ENCODE peak calls at places on chromosomes 13 and 19, in ten cellular contexts. One of them, this sample, is unnamed.

GRCh38 chr13:108573455-108573854 is 56.0 kb upstream of the MYO16 start:
- DNase-seq in neural crest cell: no peak
- DNase-seq in colonic mucosa: no peak
- DNase-seq in lung: no peak
- DNase-seq in MCF 10A: no peak
- DNase-seq in ascending aorta: no peak
- DNase-seq in CD4-positive, alpha-beta T cell: no peak
- DNase-seq in cardiac fibroblast: no peak
- DNase-seq in kidney: no peak
- DNase-seq in type B pancreatic cell: no peak
- DNase-seq in this sample: no peak

GRCh38 chr19:45164577-45165335 is 4.0 kb upstream of the NKPD1 start:
- DNase-seq in type B pancreatic cell: no peak
- DNase-seq in kidney: peak; percentile 81
- DNase-seq in colonic mucosa: peak; percentile 75
- DNase-seq in ascending aorta: no peak
- DNase-seq in lung: peak; percentile 76
- DNase-seq in cardiac fibroblast: peak; percentile 85
- DNase-seq in CD4-positive, alpha-beta T cell: peak; percentile 32
- DNase-seq in MCF 10A: peak; percentile 95
- DNase-seq in neural crest cell: no peak
- DNase-seq in this sample: peak; percentile 87

GRCh38 chr19:55353803-55354697 is 469 bp downstream of the COX6B2 start:
- DNase-seq in type B pancreatic cell: peak; percentile 75
- DNase-seq in MCF 10A: no peak
- DNase-seq in CD4-positive, alpha-beta T cell: peak; percentile 57
- DNase-seq in neural crest cell: no peak
- DNase-seq in cardiac fibroblast: peak; percentile 62
- DNase-seq in kidney: peak; percentile 91
- DNase-seq in ascending aorta: no peak
- DNase-seq in lung: no peak
- DNase-seq in colonic mucosa: peak; percentile 84
- DNase-seq in this sample: peak; percentile 84

GRCh38 chr13:113216165-113217056 is 7.0 kb downstream of the CUL4A start:
- DNase-seq in ascending aorta: no peak
- DNase-seq in MCF 10A: peak; percentile 83
- DNase-seq in CD4-positive, alpha-beta T cell: no peak
- DNase-seq in lung: peak; percentile 73
- DNase-seq in type B pancreatic cell: no peak
- DNase-seq in cardiac fibroblast: peak; percentile 71
- DNase-seq in kidney: no peak
- DNase-seq in colonic mucosa: peak; percentile 40
- DNase-seq in neural crest cell: no peak
- DNase-seq in this sample: peak; percentile 20

GRCh38 chr19:30666301-30666803 is 294.2 kb downstream of the ZNF536 start:
- DNase-seq in lung: no peak
- DNase-seq in colonic mucosa: peak; percentile 41
- DNase-seq in cardiac fibroblast: peak; percentile 35
- DNase-seq in CD4-positive, alpha-beta T cell: peak; percentile 29
- DNase-seq in kidney: no peak
- DNase-seq in ascending aorta: no peak
- DNase-seq in type B pancreatic cell: peak; percentile 77
- DNase-seq in MCF 10A: peak; percentile 44
- DNase-seq in neural crest cell: peak; percentile 78
- DNase-seq in this sample: peak; percentile 56

GRCh38 chr13:83940742-83941141 is 58.5 kb upstream of the SLITRK1 start:
- DNase-seq in type B pancreatic cell: no peak
- DNase-seq in MCF 10A: peak; percentile 78
- DNase-seq in cardiac fibroblast: peak; percentile 4
- DNase-seq in ascending aorta: no peak
- DNase-seq in kidney: no peak
- DNase-seq in colonic mucosa: no peak
- DNase-seq in CD4-positive, alpha-beta T cell: no peak
- DNase-seq in lung: no peak
- DNase-seq in neural crest cell: no peak
- DNase-seq in this sample: no peak

GRCh38 chr13:19984430-19985218 is 26.1 kb downstream of the ZMYM2 start:
- DNase-seq in kidney: no peak
- DNase-seq in lung: no peak
- DNase-seq in neural crest cell: no peak
- DNase-seq in ascending aorta: no peak
- DNase-seq in MCF 10A: peak; percentile 38
- DNase-seq in cardiac fibroblast: peak; percentile 73
- DNase-seq in type B pancreatic cell: no peak
- DNase-seq in CD4-positive, alpha-beta T cell: no peak
- DNase-seq in colonic mucosa: no peak
- DNase-seq in this sample: no peak

GRCh38 chr19:2977686-2978466 is 512 bp downstream of the TLE6 start:
- DNase-seq in colonic mucosa: peak; percentile 47
- DNase-seq in kidney: no peak
- DNase-seq in ascending aorta: no peak
- DNase-seq in type B pancreatic cell: no peak
- DNase-seq in cardiac fibroblast: peak; percentile 16
- DNase-seq in lung: no peak
- DNase-seq in MCF 10A: peak; percentile 23
- DNase-seq in neural crest cell: no peak
- DNase-seq in CD4-positive, alpha-beta T cell: no peak
- DNase-seq in this sample: no peak

GRCh38 chr13:50733392-50733791 is 110.1 kb downstream of the DLEU7 start:
- DNase-seq in colonic mucosa: no peak
- DNase-seq in kidney: no peak
- DNase-seq in ascending aorta: no peak
- DNase-seq in CD4-positive, alpha-beta T cell: no peak
- DNase-seq in lung: no peak
- DNase-seq in neural crest cell: no peak
- DNase-seq in MCF 10A: no peak
- DNase-seq in cardiac fibroblast: no peak
- DNase-seq in type B pancreatic cell: no peak
- DNase-seq in this sample: no peak

GRCh38 chr13:107734891-107735620 is 480.3 kb downstream of the LIG4 start:
- DNase-seq in type B pancreatic cell: no peak
- DNase-seq in CD4-positive, alpha-beta T cell: no peak
- DNase-seq in lung: no peak
- DNase-seq in MCF 10A: no peak
- DNase-seq in neural crest cell: no peak
- DNase-seq in kidney: no peak
- DNase-seq in cardiac fibroblast: no peak
- DNase-seq in colonic mucosa: no peak
- DNase-seq in ascending aorta: no peak
- DNase-seq in this sample: no peak

GRCh38 chr19:7520131-7521051 is 2.0 kb upstream of the MCOLN1 start:
- DNase-seq in MCF 10A: no peak
- DNase-seq in cardiac fibroblast: no peak
- DNase-seq in lung: no peak
- DNase-seq in CD4-positive, alpha-beta T cell: no peak
- DNase-seq in type B pancreatic cell: no peak
- DNase-seq in ascending aorta: no peak
- DNase-seq in neural crest cell: no peak
- DNase-seq in kidney: peak; percentile 76
- DNase-seq in colonic mucosa: no peak
- DNase-seq in this sample: no peak

DNA sequence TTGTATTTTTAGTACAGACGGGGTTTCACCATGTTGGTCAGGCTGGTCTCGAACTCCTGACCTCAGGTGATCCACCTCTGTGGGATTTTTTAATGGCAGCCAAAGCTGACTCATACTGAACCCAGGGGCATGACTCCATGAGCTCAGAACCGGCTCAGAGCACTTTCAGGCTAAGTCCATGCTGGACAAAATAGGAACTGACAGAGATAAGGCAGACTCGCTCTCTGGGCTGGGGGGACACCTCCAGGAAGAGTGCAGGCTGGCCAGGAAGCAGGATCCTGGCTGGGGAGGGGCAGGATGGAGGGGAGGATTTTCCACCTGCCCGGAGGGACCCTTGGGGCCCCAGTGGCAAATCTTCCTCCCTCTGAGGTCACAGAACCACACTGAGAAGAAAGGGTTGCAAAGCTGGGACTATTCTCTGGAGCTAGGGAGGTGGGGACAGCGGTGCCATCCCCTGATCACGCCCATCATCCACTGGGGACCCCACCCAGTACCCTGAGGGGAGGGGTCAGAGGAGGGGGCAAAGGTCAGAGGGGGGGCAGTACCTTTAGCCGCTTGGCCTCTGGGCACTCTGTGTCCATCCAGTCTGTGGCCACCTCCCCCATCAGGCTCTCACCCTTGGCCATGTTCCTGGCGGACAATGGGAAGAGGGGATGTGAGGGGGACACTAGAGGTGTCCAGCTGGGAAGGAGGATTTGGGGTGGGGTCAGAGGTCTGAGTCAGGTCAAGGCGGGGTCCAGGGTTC is 31.1 kb downstream of the NOTCH3 start:
- DNase-seq in kidney: no peak
- DNase-seq in neural crest cell: no peak
- DNase-seq in colonic mucosa: no peak
- DNase-seq in CD4-positive, alpha-beta T cell: no peak
- DNase-seq in MCF 10A: no peak
- DNase-seq in ascending aorta: no peak
- DNase-seq in cardiac fibroblast: no peak
- DNase-seq in lung: no peak
- DNase-seq in type B pancreatic cell: no peak
- DNase-seq in this sample: no peak
- TF ChIP-seq CTCF in kidney: no peak
- TF ChIP-seq CTCF in neural crest cell: no peak
- TF ChIP-seq CTCF in colonic mucosa: no peak
- TF ChIP-seq CTCF in CD4-positive, alpha-beta T cell: no peak
- TF ChIP-seq CTCF in MCF 10A: no peak
- TF ChIP-seq CTCF in ascending aorta: no peak
- TF ChIP-seq CTCF in cardiac fibroblast: no peak
- TF ChIP-seq CTCF in lung: no peak
- TF ChIP-seq CTCF in type B pancreatic cell: no peak
- TF ChIP-seq CTCF in this sample: no peak

GRCh38 chr19:18831524-18832330 is at the start of gene UPF1:
- DNase-seq in colonic mucosa: peak; percentile 97
- DNase-seq in lung: peak; percentile 94
- DNase-seq in neural crest cell: peak; percentile 93
- DNase-seq in CD4-positive, alpha-beta T cell: peak; percentile 97
- DNase-seq in type B pancreatic cell: peak; percentile 95
- DNase-seq in ascending aorta: peak; percentile 27
- DNase-seq in kidney: peak; percentile 98
- DNase-seq in cardiac fibroblast: peak; percentile 93
- DNase-seq in MCF 10A: peak; percentile 90
- DNase-seq in this sample: peak; percentile 93
- TF ChIP-seq CTCF in colonic mucosa: no peak
- TF ChIP-seq CTCF in lung: no peak
- TF ChIP-seq CTCF in neural crest cell: peak; percentile 26
- TF ChIP-seq CTCF in CD4-positive, alpha-beta T cell: no peak
- TF ChIP-seq CTCF in type B pancreatic cell: peak; percentile 43
- TF ChIP-seq CTCF in ascending aorta: no peak
- TF ChIP-seq CTCF in kidney: no peak
- TF ChIP-seq CTCF in cardiac fibroblast: no peak
- TF ChIP-seq CTCF in MCF 10A: no peak
- TF ChIP-seq CTCF in this sample: no peak

DNA sequence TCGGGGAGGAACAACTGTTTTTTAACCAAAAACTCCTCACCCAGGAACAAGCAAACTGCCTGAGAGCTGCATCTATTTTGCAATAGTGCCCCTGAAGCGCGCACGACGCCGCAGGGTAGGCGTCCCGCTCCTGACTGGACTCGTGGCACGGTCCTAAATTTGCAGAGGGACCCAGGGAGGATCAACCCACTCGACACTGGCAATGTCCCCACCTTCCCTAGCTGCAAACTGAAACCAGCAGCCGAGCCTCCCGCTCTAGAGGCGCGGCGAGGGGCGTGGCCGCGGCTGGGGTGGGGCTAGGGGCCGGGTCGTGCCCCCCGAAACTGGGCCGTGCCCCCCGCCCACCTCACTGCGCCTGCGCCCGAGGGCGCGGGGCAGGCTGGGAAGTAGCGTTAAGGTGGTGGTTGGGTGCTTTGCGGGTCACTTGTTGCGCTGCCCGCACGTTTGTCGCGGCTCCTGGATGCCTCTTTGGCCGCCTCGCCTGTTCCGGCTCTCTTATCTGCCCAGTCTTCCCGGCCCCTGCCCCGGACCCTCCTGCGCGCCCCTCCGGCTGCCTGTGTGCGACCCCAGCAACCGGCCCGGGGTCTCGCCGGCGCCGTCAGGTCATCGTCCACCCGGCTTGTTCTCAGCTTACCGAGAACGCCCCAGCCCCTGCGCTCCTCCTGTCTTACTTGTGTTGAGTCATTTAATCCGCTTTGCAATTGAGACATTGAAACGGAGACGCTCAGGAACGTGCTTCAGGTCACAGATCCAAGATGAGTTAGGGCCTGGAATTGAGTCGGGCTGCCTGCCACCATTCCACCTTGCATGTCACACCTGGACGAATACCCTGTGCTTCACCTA is 37.9 kb upstream of the LSM14A start:
- DNase-seq in colonic mucosa: peak; percentile 93
- DNase-seq in lung: peak; percentile 87
- DNase-seq in neural crest cell: peak; percentile 82
- DNase-seq in MCF 10A: peak; percentile 88
- DNase-seq in type B pancreatic cell: peak; percentile 91
- DNase-seq in CD4-positive, alpha-beta T cell: peak; percentile 93
- DNase-seq in cardiac fibroblast: peak; percentile 87
- DNase-seq in kidney: peak; percentile 95
- DNase-seq in ascending aorta: peak; percentile 27
- DNase-seq in this sample: peak; percentile 87
- TF ChIP-seq CTCF in colonic mucosa: no peak
- TF ChIP-seq CTCF in lung: no peak
- TF ChIP-seq CTCF in neural crest cell: no peak
- TF ChIP-seq CTCF in MCF 10A: no peak
- TF ChIP-seq CTCF in type B pancreatic cell: no peak
- TF ChIP-seq CTCF in CD4-positive, alpha-beta T cell: no peak
- TF ChIP-seq CTCF in cardiac fibroblast: no peak
- TF ChIP-seq CTCF in kidney: no peak
- TF ChIP-seq CTCF in ascending aorta: no peak
- TF ChIP-seq CTCF in this sample: no peak

GRCh38 chr13:72384879-72385278 is 342.6 kb downstream of the MZT1 start:
- DNase-seq in kidney: no peak
- DNase-seq in lung: no peak
- DNase-seq in cardiac fibroblast: peak; percentile 54
- DNase-seq in CD4-positive, alpha-beta T cell: no peak
- DNase-seq in type B pancreatic cell: no peak
- DNase-seq in MCF 10A: peak; percentile 55
- DNase-seq in colonic mucosa: no peak
- DNase-seq in ascending aorta: no peak
- DNase-seq in neural crest cell: no peak
- DNase-seq in this sample: no peak

GRCh38 chr13:72383646-72384045 is 343.8 kb downstream of the MZT1 start:
- DNase-seq in MCF 10A: no peak
- DNase-seq in lung: no peak
- DNase-seq in colonic mucosa: no peak
- DNase-seq in ascending aorta: no peak
- DNase-seq in neural crest cell: no peak
- DNase-seq in cardiac fibroblast: no peak
- DNase-seq in CD4-positive, alpha-beta T cell: no peak
- DNase-seq in type B pancreatic cell: no peak
- DNase-seq in kidney: no peak
- DNase-seq in this sample: no peak

GRCh38 chr13:72386138-72386684 is 341.2 kb downstream of the MZT1 start:
- DNase-seq in neural crest cell: no peak
- DNase-seq in colonic mucosa: no peak
- DNase-seq in kidney: no peak
- DNase-seq in ascending aorta: no peak
- DNase-seq in lung: no peak
- DNase-seq in cardiac fibroblast: no peak
- DNase-seq in MCF 10A: no peak
- DNase-seq in CD4-positive, alpha-beta T cell: no peak
- DNase-seq in type B pancreatic cell: no peak
- DNase-seq in this sample: no peak

GRCh38 chr13:72379581-72379980 is 347.8 kb downstream of the MZT1 start:
- DNase-seq in kidney: no peak
- DNase-seq in neural crest cell: no peak
- DNase-seq in lung: no peak
- DNase-seq in cardiac fibroblast: no peak
- DNase-seq in MCF 10A: no peak
- DNase-seq in colonic mucosa: no peak
- DNase-seq in type B pancreatic cell: no peak
- DNase-seq in ascending aorta: no peak
- DNase-seq in CD4-positive, alpha-beta T cell: no peak
- DNase-seq in this sample: no peak

GRCh38 chr13:72384186-72384823 is 343.1 kb downstream of the MZT1 start:
- DNase-seq in kidney: no peak
- DNase-seq in neural crest cell: no peak
- DNase-seq in lung: no peak
- DNase-seq in MCF 10A: no peak
- DNase-seq in CD4-positive, alpha-beta T cell: no peak
- DNase-seq in type B pancreatic cell: no peak
- DNase-seq in colonic mucosa: no peak
- DNase-seq in ascending aorta: no peak
- DNase-seq in cardiac fibroblast: peak; percentile 24
- DNase-seq in this sample: no peak
- TF ChIP-seq CTCF in kidney: no peak
- TF ChIP-seq CTCF in neural crest cell: no peak
- TF ChIP-seq CTCF in lung: no peak
- TF ChIP-seq CTCF in MCF 10A: no peak
- TF ChIP-seq CTCF in CD4-positive, alpha-beta T cell: no peak
- TF ChIP-seq CTCF in type B pancreatic cell: no peak
- TF ChIP-seq CTCF in colonic mucosa: no peak
- TF ChIP-seq CTCF in ascending aorta: no peak
- TF ChIP-seq CTCF in cardiac fibroblast: no peak
- TF ChIP-seq CTCF in this sample: no peak

This sample was measured in Calu3.